ENCODE peak calls at places on chromosomes 6 and 20, in nine cellular contexts. V, Y, O, B, K, D, M, Z and G are unnamed samples.

GRCh38 chr6:156975414-156975813 is 198.2 kb downstream of the ARID1B start:
- DNase-seq in V (no peak), Y (no peak), O (no peak), B (no peak), K (no peak), D (no peak), M (no peak), Z (no peak), G (no peak)

GRCh38 chr20:13245250-13245723 is 24.2 kb downstream of the ISM1 start:
- DNase-seq in V (no peak), Y (no peak), O (no peak), B (no peak), K (no peak), D (no peak), M (no peak), Z (no peak), G (no peak)

GRCh38 chr6:27059621-27060425 is 187.7 kb upstream of the PRSS16 start:
- DNase-seq in V (no peak), Y (no peak), O (no peak), B (no peak), K (peak), D (no peak), M (no peak), Z (no peak), G (no peak)

GRCh38 chr6:32608374-32608773 is 18.7 kb upstream of the HLA-DRB1 start:
- DNase-seq in V (no peak), Y (no peak), O (no peak), B (no peak), K (no peak), D (no peak), M (no peak), Z (no peak), G (no peak)

GRCh38 chr6:87482382-87482781 is 9.6 kb downstream of the SLC35A1 start:
- DNase-seq in V (no peak), Y (no peak), O (no peak), B (no peak), K (no peak), D (no peak), M (no peak), Z (no peak), G (no peak)

GRCh38 chr6:45816674-45817297 is 198.9 kb downstream of the CLIC5 start:
- DNase-seq in V (no peak), Y (no peak), O (no peak), B (no peak), K (no peak), D (no peak), M (no peak), Z (no peak), G (peak)

GRCh38 chr6:57173056-57173885 is 1.1 kb downstream of the BAG2 start:
- DNase-seq in V (no peak), Y (no peak), O (no peak), B (no peak), K (peak), D (peak), M (peak), Z (peak), G (peak)

GRCh38 chr20:14997791-14998190 is 660.4 kb upstream of the FLRT3 start:
- DNase-seq in V (no peak), Y (no peak), O (no peak), B (no peak), K (no peak), D (no peak), M (no peak), Z (peak), G (peak)

GRCh38 chr6:147001621-147002020 is 202.6 kb upstream of the STXBP5 start:
- DNase-seq in V (no peak), Y (no peak), O (no peak), B (no peak), K (no peak), D (no peak), M (peak), Z (no peak), G (peak)

GRCh38 chr6:48825501-48826317 is 637.3 kb downstream of the MMUT start:
- DNase-seq in V (no peak), Y (no peak), O (no peak), B (no peak), K (no peak), D (no peak), M (no peak), Z (no peak), G (peak)

GRCh38 chr6:13486679-13487121 is 700 bp downstream of the GFOD1 start:
- DNase-seq in V (no peak), Y (no peak), O (peak), B (peak), K (peak), D (peak), M (peak), Z (peak), G (peak)

GRCh38 chr20:54668271-54669053 is 193.1 kb downstream of the DOK5 start:
- DNase-seq in V (no peak), Y (no peak), O (no peak), B (no peak), K (peak), D (no peak), M (peak), Z (no peak), G (no peak)

GRCh38 chr6:125300992-125301434 is 754 bp downstream of the HDDC2 start:
- DNase-seq in V (no peak), Y (no peak), O (no peak), B (no peak), K (no peak), D (no peak), M (peak), Z (peak), G (peak)